ENCODE peak calls at places on chromosomes 16 and 17, in ten cellular contexts. One of them, this sample, is unnamed.

GRCh38 chr16:56370836-56371235 is 54.5 kb downstream of the AMFR start:
- DNase-seq in endodermal cell: no peak
- DNase-seq in tibial artery: no peak
- DNase-seq in Peyer's patch: no peak
- DNase-seq in left ventricle myocardium inferior: no peak
- DNase-seq in foreskin keratinocyte: no peak
- DNase-seq in breast epithelium: no peak
- DNase-seq in pancreas: peak; percentile 58
- DNase-seq in H9: no peak
- DNase-seq in A549: no peak
- DNase-seq in this sample: no peak

GRCh38 chr16:20001856-20002707 is 71.6 kb downstream of the GPR139 start:
- DNase-seq in A549: no peak
- DNase-seq in breast epithelium: no peak
- DNase-seq in pancreas: no peak
- DNase-seq in H9: no peak
- DNase-seq in endodermal cell: no peak
- DNase-seq in foreskin keratinocyte: no peak
- DNase-seq in tibial artery: no peak
- DNase-seq in left ventricle myocardium inferior: no peak
- DNase-seq in Peyer's patch: peak; percentile 57
- DNase-seq in this sample: no peak

GRCh38 chr16:27776556-27776955 is 226.6 kb downstream of the KATNIP start:
- DNase-seq in Peyer's patch: no peak
- DNase-seq in foreskin keratinocyte: no peak
- DNase-seq in endodermal cell: no peak
- DNase-seq in breast epithelium: no peak
- DNase-seq in pancreas: no peak
- DNase-seq in H9: no peak
- DNase-seq in A549: no peak
- DNase-seq in tibial artery: no peak
- DNase-seq in left ventricle myocardium inferior: no peak
- DNase-seq in this sample: no peak

GRCh38 chr16:56576585-56577299 is 11.9 kb downstream of the MT4 start:
- DNase-seq in H9: peak; percentile 92
- DNase-seq in Peyer's patch: peak; percentile 89
- DNase-seq in A549: peak; percentile 41
- DNase-seq in breast epithelium: peak; percentile 91
- DNase-seq in left ventricle myocardium inferior: peak; percentile 66
- DNase-seq in tibial artery: peak; percentile 78
- DNase-seq in pancreas: peak; percentile 91
- DNase-seq in foreskin keratinocyte: peak; percentile 86
- DNase-seq in endodermal cell: peak; percentile 94
- DNase-seq in this sample: peak; percentile 39

GRCh38 chr16:592518-593306 is 2.8 kb downstream of the RAB40C start:
- DNase-seq in foreskin keratinocyte: peak; percentile 77
- DNase-seq in H9: no peak
- DNase-seq in breast epithelium: peak; percentile 82
- DNase-seq in tibial artery: no peak
- DNase-seq in A549: no peak
- DNase-seq in left ventricle myocardium inferior: no peak
- DNase-seq in endodermal cell: no peak
- DNase-seq in Peyer's patch: peak; percentile 72
- DNase-seq in pancreas: peak; percentile 80
- DNase-seq in this sample: no peak

GRCh38 chr16:89035013-89035697 is 58.1 kb upstream of the CBFA2T3 start:
- DNase-seq in endodermal cell: no peak
- DNase-seq in pancreas: no peak
- DNase-seq in A549: no peak
- DNase-seq in foreskin keratinocyte: no peak
- DNase-seq in tibial artery: no peak
- DNase-seq in H9: no peak
- DNase-seq in left ventricle myocardium inferior: no peak
- DNase-seq in breast epithelium: no peak
- DNase-seq in Peyer's patch: no peak
- DNase-seq in this sample: no peak

GRCh38 chr17:30920683-30921543 is 832 bp upstream of the ADAP2 start:
- DNase-seq in breast epithelium: no peak
- DNase-seq in H9: no peak
- DNase-seq in tibial artery: peak; percentile 1
- DNase-seq in A549: no peak
- DNase-seq in endodermal cell: no peak
- DNase-seq in pancreas: no peak
- DNase-seq in foreskin keratinocyte: peak; percentile 32
- DNase-seq in left ventricle myocardium inferior: no peak
- DNase-seq in Peyer's patch: no peak
- DNase-seq in this sample: no peak

GRCh38 chr17:72812823-72813222 is 279.7 kb downstream of the SLC39A11 start:
- DNase-seq in left ventricle myocardium inferior: no peak
- DNase-seq in breast epithelium: no peak
- DNase-seq in pancreas: no peak
- DNase-seq in tibial artery: no peak
- DNase-seq in A549: no peak
- DNase-seq in endodermal cell: no peak
- DNase-seq in Peyer's patch: no peak
- DNase-seq in foreskin keratinocyte: no peak
- DNase-seq in H9: no peak
- DNase-seq in this sample: peak; percentile 66

GRCh38 chr16:73215482-73216377 is 167.8 kb upstream of the ZFHX3 start:
- DNase-seq in Peyer's patch: no peak
- DNase-seq in left ventricle myocardium inferior: no peak
- DNase-seq in H9: no peak
- DNase-seq in breast epithelium: no peak
- DNase-seq in tibial artery: no peak
- DNase-seq in endodermal cell: no peak
- DNase-seq in foreskin keratinocyte: no peak
- DNase-seq in pancreas: no peak
- DNase-seq in A549: no peak
- DNase-seq in this sample: no peak

GRCh38 chr16:73216932-73217331 is 169.0 kb upstream of the ZFHX3 start:
- DNase-seq in left ventricle myocardium inferior: no peak
- DNase-seq in tibial artery: no peak
- DNase-seq in foreskin keratinocyte: no peak
- DNase-seq in endodermal cell: no peak
- DNase-seq in H9: no peak
- DNase-seq in breast epithelium: no peak
- DNase-seq in Peyer's patch: no peak
- DNase-seq in A549: no peak
- DNase-seq in pancreas: no peak
- DNase-seq in this sample: peak; percentile 18

GRCh38 chr16:73214825-73215481 is 167.0 kb upstream of the ZFHX3 start:
- DNase-seq in foreskin keratinocyte: no peak
- DNase-seq in A549: no peak
- DNase-seq in endodermal cell: no peak
- DNase-seq in pancreas: no peak
- DNase-seq in left ventricle myocardium inferior: no peak
- DNase-seq in H9: no peak
- DNase-seq in Peyer's patch: no peak
- DNase-seq in breast epithelium: no peak
- DNase-seq in tibial artery: no peak
- DNase-seq in this sample: peak; percentile 98

GRCh38 chr16:73217654-73218053 is 169.7 kb upstream of the ZFHX3 start:
- DNase-seq in left ventricle myocardium inferior: no peak
- DNase-seq in foreskin keratinocyte: no peak
- DNase-seq in Peyer's patch: no peak
- DNase-seq in tibial artery: no peak
- DNase-seq in H9: no peak
- DNase-seq in endodermal cell: no peak
- DNase-seq in breast epithelium: no peak
- DNase-seq in A549: no peak
- DNase-seq in pancreas: no peak
- DNase-seq in this sample: no peak

DNA sequence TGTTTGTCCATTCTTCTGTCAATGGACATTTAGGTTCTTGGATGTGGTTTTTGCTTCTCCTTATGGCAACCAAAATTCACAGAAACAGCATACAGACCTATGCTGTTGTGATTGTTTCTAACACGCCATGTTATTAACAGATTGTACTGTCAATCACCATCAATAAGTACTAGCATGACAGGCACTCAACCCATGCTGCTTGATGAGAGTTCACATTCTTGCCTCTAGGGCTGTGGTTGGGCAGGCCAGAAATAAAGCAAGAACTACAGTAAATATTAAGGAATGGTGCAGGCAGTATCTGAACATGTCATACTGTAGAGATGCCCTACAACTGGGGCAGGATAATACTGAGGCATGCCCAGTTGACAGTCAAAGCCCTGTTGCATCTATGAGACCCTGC is 171.2 kb upstream of the ZFHX3 start:
- DNase-seq in foreskin keratinocyte: no peak
- DNase-seq in A549: no peak
- DNase-seq in tibial artery: no peak
- DNase-seq in Peyer's patch: no peak
- DNase-seq in left ventricle myocardium inferior: no peak
- DNase-seq in breast epithelium: no peak
- DNase-seq in H9: no peak
- DNase-seq in pancreas: no peak
- DNase-seq in endodermal cell: no peak
- DNase-seq in this sample: no peak
- TF ChIP-seq CTCF in foreskin keratinocyte: peak; percentile 14
- TF ChIP-seq CTCF in A549: no peak
- TF ChIP-seq CTCF in tibial artery: no peak
- TF ChIP-seq CTCF in Peyer's patch: no peak
- TF ChIP-seq CTCF in left ventricle myocardium inferior: no peak
- TF ChIP-seq CTCF in breast epithelium: no peak
- TF ChIP-seq CTCF in H9: peak; percentile 48
- TF ChIP-seq CTCF in pancreas: no peak
- TF ChIP-seq CTCF in endodermal cell: peak; percentile 68
- TF ChIP-seq CTCF in this sample: peak; percentile 30

GRCh38 chr16:86221085-86221484 is 289.2 kb upstream of the FOXF1 start:
- DNase-seq in tibial artery: no peak
- DNase-seq in A549: no peak
- DNase-seq in endodermal cell: no peak
- DNase-seq in H9: no peak
- DNase-seq in breast epithelium: no peak
- DNase-seq in left ventricle myocardium inferior: no peak
- DNase-seq in Peyer's patch: no peak
- DNase-seq in pancreas: no peak
- DNase-seq in foreskin keratinocyte: no peak
- DNase-seq in this sample: peak; percentile 86

GRCh38 chr16:86217891-86218270 is 292.4 kb upstream of the FOXF1 start:
- DNase-seq in A549: no peak
- DNase-seq in Peyer's patch: no peak
- DNase-seq in H9: no peak
- DNase-seq in foreskin keratinocyte: no peak
- DNase-seq in tibial artery: no peak
- DNase-seq in breast epithelium: no peak
- DNase-seq in left ventricle myocardium inferior: no peak
- DNase-seq in endodermal cell: no peak
- DNase-seq in pancreas: peak; percentile 79
- DNase-seq in this sample: no peak

GRCh38 chr16:86218479-86219170 is 291.7 kb upstream of the FOXF1 start:
- DNase-seq in A549: no peak
- DNase-seq in tibial artery: no peak
- DNase-seq in left ventricle myocardium inferior: no peak
- DNase-seq in H9: no peak
- DNase-seq in Peyer's patch: no peak
- DNase-seq in foreskin keratinocyte: no peak
- DNase-seq in breast epithelium: no peak
- DNase-seq in endodermal cell: no peak
- DNase-seq in pancreas: no peak
- DNase-seq in this sample: no peak

GRCh38 chr16:86220552-86220951 is 289.8 kb upstream of the FOXF1 start:
- DNase-seq in foreskin keratinocyte: no peak
- DNase-seq in A549: no peak
- DNase-seq in pancreas: no peak
- DNase-seq in left ventricle myocardium inferior: no peak
- DNase-seq in Peyer's patch: no peak
- DNase-seq in H9: no peak
- DNase-seq in breast epithelium: no peak
- DNase-seq in endodermal cell: no peak
- DNase-seq in tibial artery: no peak
- DNase-seq in this sample: peak; percentile 35

DNA sequence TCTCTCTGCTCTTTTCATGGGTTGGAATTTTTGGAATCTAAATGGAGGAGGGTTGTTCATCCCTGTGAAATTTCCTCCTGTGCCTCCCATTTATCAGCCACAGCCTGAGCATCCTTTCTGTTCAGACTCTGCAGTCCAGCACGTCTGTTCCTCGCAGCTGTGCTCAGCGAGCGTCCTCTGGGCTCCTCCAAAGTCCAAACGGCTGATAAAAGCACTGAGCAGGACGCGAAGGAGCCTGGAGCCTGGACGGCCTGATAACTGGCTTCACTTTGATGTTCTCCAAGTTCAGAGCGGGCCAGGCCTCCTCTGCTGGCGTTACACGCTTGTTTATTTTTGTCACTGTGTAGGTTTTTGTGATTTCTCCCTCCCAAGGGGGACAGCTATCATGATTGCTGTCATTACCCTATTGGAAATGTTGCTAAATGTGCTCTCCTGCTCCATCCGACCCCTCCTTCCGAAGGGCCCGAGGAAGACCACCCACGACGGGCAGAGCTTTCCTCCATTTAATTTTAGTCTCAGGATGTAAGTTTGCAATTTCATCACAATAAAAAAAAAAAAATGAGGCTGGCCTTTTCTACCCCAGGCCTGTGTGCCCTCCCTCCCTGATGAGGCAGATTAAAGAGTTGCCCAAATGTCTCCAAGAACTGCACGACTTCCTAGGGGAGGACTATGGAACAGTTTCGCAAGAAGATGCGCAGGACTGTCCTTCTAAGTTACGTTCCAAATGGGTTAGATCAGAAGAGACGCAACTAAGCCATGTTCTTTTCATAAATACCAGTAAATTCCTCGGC is 290.5 kb upstream of the FOXF1 start:
- DNase-seq in pancreas: no peak
- DNase-seq in A549: no peak
- DNase-seq in H9: no peak
- DNase-seq in breast epithelium: no peak
- DNase-seq in endodermal cell: no peak
- DNase-seq in left ventricle myocardium inferior: no peak
- DNase-seq in foreskin keratinocyte: no peak
- DNase-seq in Peyer's patch: peak; percentile 55
- DNase-seq in tibial artery: no peak
- DNase-seq in this sample: peak; percentile 65
- H3K4me1 ChIP-seq in pancreas: peaks cover 40% of the 10 kb centered on the region
- H3K4me1 ChIP-seq in A549: peaks cover 10% of the 10 kb centered on the region
- H3K4me1 ChIP-seq in H9: no peaks in the 10 kb centered on the region
- H3K4me1 ChIP-seq in breast epithelium: no peaks in the 10 kb centered on the region
- H3K4me1 ChIP-seq in endodermal cell: no peaks in the 10 kb centered on the region
- H3K4me1 ChIP-seq in left ventricle myocardium inferior: peaks cover 11% of the 10 kb centered on the region
- H3K4me1 ChIP-seq in foreskin keratinocyte: no peaks in the 10 kb centered on the region
- H3K4me1 ChIP-seq in Peyer's patch: no peaks in the 10 kb centered on the region
- H3K4me1 ChIP-seq in tibial artery: no peaks in the 10 kb centered on the region
- H3K4me1 ChIP-seq in this sample: peaks cover 28% of the 10 kb centered on the region

DNA sequence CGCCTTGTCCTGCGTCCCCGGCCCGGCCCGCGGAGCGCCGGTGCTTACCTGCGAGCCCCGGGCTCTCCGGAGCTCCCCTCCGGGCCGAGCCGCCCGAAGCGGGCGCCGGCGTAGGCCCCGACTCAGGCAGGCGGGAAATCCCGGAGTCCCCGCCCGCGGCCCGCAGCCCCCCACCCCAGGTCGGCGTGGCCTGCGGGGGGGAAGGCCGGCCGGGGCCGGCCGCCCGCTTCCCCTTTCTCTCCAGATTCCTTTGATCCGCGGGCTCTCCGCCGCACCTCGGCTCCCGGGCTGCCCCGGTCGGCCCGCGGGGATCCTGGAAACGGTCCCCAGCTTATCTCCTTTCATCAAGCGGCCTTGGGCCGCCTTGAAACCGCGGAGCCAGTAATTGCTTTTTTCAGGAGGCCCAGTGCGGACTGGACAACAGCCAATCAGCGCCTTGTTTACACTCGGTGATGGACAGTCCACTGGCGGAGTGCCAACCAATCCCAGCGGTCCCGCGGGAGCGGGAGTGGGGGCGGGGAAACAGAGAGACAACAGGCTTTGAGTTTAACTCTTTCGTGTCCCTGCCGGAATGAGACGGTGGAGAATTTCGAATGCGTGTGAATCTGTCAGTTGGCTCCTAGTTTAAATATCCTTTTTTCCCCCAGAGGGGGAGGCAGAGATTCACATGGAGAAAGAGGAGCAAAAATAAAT is 1.4 kb upstream of the BAHCC1 start:
- DNase-seq in A549: peak; percentile 100
- DNase-seq in tibial artery: peak; percentile 100
- DNase-seq in pancreas: peak; percentile 100
- DNase-seq in endodermal cell: peak; percentile 100
- DNase-seq in foreskin keratinocyte: peak; percentile 97
- DNase-seq in left ventricle myocardium inferior: peak; percentile 100
- DNase-seq in breast epithelium: peak; percentile 100
- DNase-seq in Peyer's patch: peak; percentile 98
- DNase-seq in H9: peak; percentile 100
- DNase-seq in this sample: peak; percentile 99
- TF ChIP-seq CTCF in A549: peak; percentile 21
- TF ChIP-seq CTCF in tibial artery: no peak
- TF ChIP-seq CTCF in pancreas: no peak
- TF ChIP-seq CTCF in endodermal cell: peak; percentile 57
- TF ChIP-seq CTCF in foreskin keratinocyte: peak; percentile 17
- TF ChIP-seq CTCF in left ventricle myocardium inferior: no peak
- TF ChIP-seq CTCF in breast epithelium: no peak
- TF ChIP-seq CTCF in Peyer's patch: no peak
- TF ChIP-seq CTCF in H9: peak; percentile 25
- TF ChIP-seq CTCF in this sample: peak; percentile 26

GRCh38 chr16:24077989-24078388 is 178.1 kb upstream of the CACNG3 start:
- DNase-seq in foreskin keratinocyte: no peak
- DNase-seq in pancreas: no peak
- DNase-seq in tibial artery: no peak
- DNase-seq in H9: peak; percentile 15
- DNase-seq in Peyer's patch: no peak
- DNase-seq in breast epithelium: no peak
- DNase-seq in left ventricle myocardium inferior: no peak
- DNase-seq in A549: no peak
- DNase-seq in endodermal cell: no peak
- DNase-seq in this sample: no peak
- H3K4me1 ChIP-seq in foreskin keratinocyte: no peaks in the 10 kb centered on the region
- H3K4me1 ChIP-seq in pancreas: no peaks in the 10 kb centered on the region
- H3K4me1 ChIP-seq in tibial artery: no peaks in the 10 kb centered on the region
- H3K4me1 ChIP-seq in H9: no peaks in the 10 kb centered on the region
- H3K4me1 ChIP-seq in Peyer's patch: peaks cover 4% of the 10 kb centered on the region
- H3K4me1 ChIP-seq in breast epithelium: no peaks in the 10 kb centered on the region
- H3K4me1 ChIP-seq in left ventricle myocardium inferior: no peaks in the 10 kb centered on the region
- H3K4me1 ChIP-seq in A549: no peaks in the 10 kb centered on the region
- H3K4me1 ChIP-seq in endodermal cell: no peaks in the 10 kb centered on the region
- H3K4me1 ChIP-seq in this sample: no peaks in the 10 kb centered on the region